ENCODE peak calls at places on chromosomes 5 and 9, in four cellular contexts. One of them, this sample, is unnamed.

GRCh38 chr5:110288766-110289165 is 437.7 kb downstream of the TMEM232 start:
- DNase-seq in stimulated activated CD4-positive, alpha-beta T cell treated with anti-CD3 and anti-CD28 coated beads, Interleukin-4, amount 100 ng/mL, for 24 hours: no peak
- DNase-seq in posterior cingulate gyrus: no peak
- DNase-seq in ELR: peak
- DNase-seq in this sample: no peak

GRCh38 chr5:176621661-176622079 is 8.7 kb downstream of the SNCB start:
- DNase-seq in stimulated activated CD4-positive, alpha-beta T cell treated with anti-CD3 and anti-CD28 coated beads, Interleukin-4, amount 100 ng/mL, for 24 hours: no peak
- DNase-seq in posterior cingulate gyrus: peak
- DNase-seq in ELR: no peak
- DNase-seq in this sample: no peak

GRCh38 chr5:10595305-10595677 is 31.4 kb downstream of the ANKRD33B start:
- DNase-seq in stimulated activated CD4-positive, alpha-beta T cell treated with anti-CD3 and anti-CD28 coated beads, Interleukin-4, amount 100 ng/mL, for 24 hours: no peak
- DNase-seq in posterior cingulate gyrus: no peak
- DNase-seq in ELR: peak
- DNase-seq in this sample: peak

GRCh38 chr5:1028481-1029269 is 20.1 kb downstream of the NKD2 start:
- DNase-seq in stimulated activated CD4-positive, alpha-beta T cell treated with anti-CD3 and anti-CD28 coated beads, Interleukin-4, amount 100 ng/mL, for 24 hours: no peak
- DNase-seq in posterior cingulate gyrus: no peak
- DNase-seq in ELR: no peak
- DNase-seq in this sample: no peak

GRCh38 chr9:132740526-132741309 is 70.5 kb downstream of the GTF3C4 start:
- DNase-seq in stimulated activated CD4-positive, alpha-beta T cell treated with anti-CD3 and anti-CD28 coated beads, Interleukin-4, amount 100 ng/mL, for 24 hours: no peak
- DNase-seq in posterior cingulate gyrus: no peak
- DNase-seq in ELR: no peak
- DNase-seq in this sample: no peak

GRCh38 chr9:34520505-34521385 is 2.0 kb downstream of the ENHO start:
- DNase-seq in stimulated activated CD4-positive, alpha-beta T cell treated with anti-CD3 and anti-CD28 coated beads, Interleukin-4, amount 100 ng/mL, for 24 hours: no peak
- DNase-seq in posterior cingulate gyrus: no peak
- DNase-seq in ELR: no peak
- DNase-seq in this sample: no peak

GRCh38 chr5:1476181-1476966 is 31.1 kb upstream of the SLC6A3 start:
- DNase-seq in stimulated activated CD4-positive, alpha-beta T cell treated with anti-CD3 and anti-CD28 coated beads, Interleukin-4, amount 100 ng/mL, for 24 hours: no peak
- DNase-seq in posterior cingulate gyrus: no peak
- DNase-seq in ELR: no peak
- DNase-seq in this sample: no peak

GRCh38 chr5:157546456-157547100 is 29.0 kb downstream of the ADAM19 start:
- DNase-seq in stimulated activated CD4-positive, alpha-beta T cell treated with anti-CD3 and anti-CD28 coated beads, Interleukin-4, amount 100 ng/mL, for 24 hours: no peak
- DNase-seq in posterior cingulate gyrus: no peak
- DNase-seq in ELR: no peak
- DNase-seq in this sample: peak

GRCh38 chr9:133526721-133527321 is 2.1 kb upstream of the MYMK start:
- DNase-seq in stimulated activated CD4-positive, alpha-beta T cell treated with anti-CD3 and anti-CD28 coated beads, Interleukin-4, amount 100 ng/mL, for 24 hours: no peak
- DNase-seq in posterior cingulate gyrus: peak
- DNase-seq in ELR: no peak
- DNase-seq in this sample: no peak

GRCh38 chr9:72952394-72952720 is 496 bp downstream of the ALDH1A1 start:
- DNase-seq in stimulated activated CD4-positive, alpha-beta T cell treated with anti-CD3 and anti-CD28 coated beads, Interleukin-4, amount 100 ng/mL, for 24 hours: no peak
- DNase-seq in posterior cingulate gyrus: no peak
- DNase-seq in ELR: no peak
- DNase-seq in this sample: no peak

GRCh38 chr5:61916621-61917620 is 389.1 kb upstream of the KIF2A start:
- DNase-seq in stimulated activated CD4-positive, alpha-beta T cell treated with anti-CD3 and anti-CD28 coated beads, Interleukin-4, amount 100 ng/mL, for 24 hours: no peak
- DNase-seq in posterior cingulate gyrus: no peak
- DNase-seq in ELR: peak
- DNase-seq in this sample: peak

GRCh38 chr9:130663258-130664171 is 879 bp upstream of the PRDM12 start:
- DNase-seq in stimulated activated CD4-positive, alpha-beta T cell treated with anti-CD3 and anti-CD28 coated beads, Interleukin-4, amount 100 ng/mL, for 24 hours: peak
- DNase-seq in posterior cingulate gyrus: no peak
- DNase-seq in ELR: no peak
- DNase-seq in this sample: no peak

GRCh38 chr5:61910771-61911170 is 395.2 kb upstream of the KIF2A start:
- DNase-seq in stimulated activated CD4-positive, alpha-beta T cell treated with anti-CD3 and anti-CD28 coated beads, Interleukin-4, amount 100 ng/mL, for 24 hours: no peak
- DNase-seq in posterior cingulate gyrus: no peak
- DNase-seq in ELR: no peak
- DNase-seq in this sample: peak

GRCh38 chr9:137582286-137582860 is 3.6 kb upstream of the DPH7 start:
- DNase-seq in stimulated activated CD4-positive, alpha-beta T cell treated with anti-CD3 and anti-CD28 coated beads, Interleukin-4, amount 100 ng/mL, for 24 hours: no peak
- DNase-seq in posterior cingulate gyrus: no peak
- DNase-seq in ELR: peak
- DNase-seq in this sample: peak

GRCh38 chr5:158483202-158483870 is 616.4 kb downstream of the EBF1 start:
- DNase-seq in stimulated activated CD4-positive, alpha-beta T cell treated with anti-CD3 and anti-CD28 coated beads, Interleukin-4, amount 100 ng/mL, for 24 hours: no peak
- DNase-seq in posterior cingulate gyrus: no peak
- DNase-seq in ELR: no peak
- DNase-seq in this sample: peak

GRCh38 chr9:93668261-93668871 is 92.0 kb downstream of the PHF2 start:
- DNase-seq in stimulated activated CD4-positive, alpha-beta T cell treated with anti-CD3 and anti-CD28 coated beads, Interleukin-4, amount 100 ng/mL, for 24 hours: no peak
- DNase-seq in posterior cingulate gyrus: no peak
- DNase-seq in ELR: no peak
- DNase-seq in this sample: no peak

GRCh38 chr5:109705596-109705995 is 15.9 kb downstream of the MAN2A1 start:
- DNase-seq in stimulated activated CD4-positive, alpha-beta T cell treated with anti-CD3 and anti-CD28 coated beads, Interleukin-4, amount 100 ng/mL, for 24 hours: no peak
- DNase-seq in posterior cingulate gyrus: no peak
- DNase-seq in ELR: no peak
- DNase-seq in this sample: peak

GRCh38 chr9:69027355-69028097 is 8.0 kb upstream of the FXN start:
- DNase-seq in stimulated activated CD4-positive, alpha-beta T cell treated with anti-CD3 and anti-CD28 coated beads, Interleukin-4, amount 100 ng/mL, for 24 hours: peak
- DNase-seq in posterior cingulate gyrus: no peak
- DNase-seq in ELR: peak
- DNase-seq in this sample: peak

GRCh38 chr9:80775515-80775914 is 913.8 kb downstream of the TLE1 start:
- DNase-seq in stimulated activated CD4-positive, alpha-beta T cell treated with anti-CD3 and anti-CD28 coated beads, Interleukin-4, amount 100 ng/mL, for 24 hours: no peak
- DNase-seq in posterior cingulate gyrus: no peak
- DNase-seq in ELR: no peak
- DNase-seq in this sample: no peak

GRCh38 chr5:124546643-124547042 is 199.8 kb downstream of the ZNF608 start:
- DNase-seq in stimulated activated CD4-positive, alpha-beta T cell treated with anti-CD3 and anti-CD28 coated beads, Interleukin-4, amount 100 ng/mL, for 24 hours: no peak
- DNase-seq in posterior cingulate gyrus: no peak
- DNase-seq in ELR: no peak
- DNase-seq in this sample: peak

GRCh38 chr9:95201201-95201600 is 116.3 kb downstream of the FANCC start:
- DNase-seq in stimulated activated CD4-positive, alpha-beta T cell treated with anti-CD3 and anti-CD28 coated beads, Interleukin-4, amount 100 ng/mL, for 24 hours: no peak
- DNase-seq in posterior cingulate gyrus: no peak
- DNase-seq in ELR: no peak
- DNase-seq in this sample: no peak

This sample was measured in EH.